ENCODE peak calls at places on chromosome 3, in four cellular contexts. D, O, V and R are unnamed samples.

GRCh38 chr3:192284443-192285072 is 442.8 kb downstream of the FGF12 start:
- DNase-seq in O (peak; percentile 44), D (no peak), V (no peak), R (no peak)

GRCh38 chr3:88263417-88264116 is 113.8 kb downstream of the C3orf38 start:
- DNase-seq in O (no peak), D (no peak), V (no peak), R (no peak)

GRCh38 chr3:127480196-127480933 is 110.2 kb downstream of the TPRA1 start:
- DNase-seq in V (no peak), O (no peak), D (no peak), R (no peak)

GRCh38 chr3:180358179-180358578 is 243.8 kb upstream of the TTC14 start:
- DNase-seq in D (peak; percentile 58), V (no peak), O (no peak), R (no peak)

GRCh38 chr3:172522871-172523818 is at the start of gene TNFSF10:
- DNase-seq in O (no peak), V (no peak), D (peak; percentile 22), R (peak; percentile 39)

GRCh38 chr3:78178740-78179139 is 1138.8 kb downstream of the ROBO2 start:
- DNase-seq in D (no peak), V (no peak), O (peak; percentile 79), R (no peak)

GRCh38 chr3:58355174-58355573 is 22.5 kb downstream of the PXK start:
- DNase-seq in O (no peak), D (no peak), V (no peak), R (no peak)

GRCh38 chr3:111706527-111706926 is 111.4 kb upstream of the ZBED2 start:
- DNase-seq in O (no peak), V (no peak), D (no peak), R (no peak)

GRCh38 chr3:89216021-89216739 is 108.8 kb downstream of the EPHA3 start:
- DNase-seq in V (no peak), O (no peak), D (peak; percentile 17), R (no peak)

GRCh38 chr3:189771842-189772494 is 140.8 kb downstream of the TP63 start:
- DNase-seq in D (no peak), V (no peak), O (no peak), R (no peak)

GRCh38 chr3:190166948-190167347 is 46.3 kb upstream of the P3H2 start:
- DNase-seq in V (no peak), D (no peak), O (no peak), R (no peak)

GRCh38 chr3:128316456-128316855 is 150.2 kb downstream of the DNAJB8 start:
- DNase-seq in V (no peak), D (no peak), O (no peak), R (peak; percentile 17)

GRCh38 chr3:189727191-189727590 is 96.0 kb downstream of the TP63 start:
- DNase-seq in D (no peak), O (no peak), V (no peak), R (no peak)

GRCh38 chr3:119019767-119020518 is 14.7 kb downstream of the IGSF11 start:
- DNase-seq in D (no peak), O (peak; percentile 4), V (no peak), R (no peak)

GRCh38 chr3:119011528-119011927 is 23.1 kb downstream of the IGSF11 start:
- DNase-seq in O (no peak), D (no peak), V (no peak), R (no peak)

GRCh38 chr3:119018690-119019463 is 15.8 kb downstream of the IGSF11 start:
- DNase-seq in O (no peak), V (no peak), D (no peak), R (no peak)

GRCh38 chr3:119013951-119014350 is 20.7 kb downstream of the IGSF11 start:
- DNase-seq in D (no peak), V (no peak), O (no peak), R (no peak)

DNA sequence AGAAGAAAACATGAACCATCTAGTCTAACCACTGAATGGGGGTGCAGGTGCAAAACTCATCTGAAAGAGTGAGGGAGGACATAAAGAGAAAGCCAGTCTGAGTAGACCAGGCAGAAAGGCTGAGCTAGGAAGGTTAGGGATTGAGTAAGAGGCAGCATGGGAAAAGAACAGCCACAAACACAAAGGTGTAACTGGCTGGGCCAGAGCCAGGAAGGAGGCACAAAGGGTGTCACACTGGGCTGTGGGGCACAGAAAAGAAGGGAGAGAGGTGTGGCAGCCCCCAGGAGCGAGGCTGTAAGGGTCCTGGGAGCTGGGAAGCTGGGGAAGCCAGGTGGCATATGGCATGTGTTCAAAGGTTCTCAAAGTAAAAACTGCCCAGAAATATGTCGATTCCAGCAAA is 18.7 kb downstream of the IGSF11 start:
- DNase-seq in D (no peak), O (no peak), V (no peak), R (no peak)
- H2BK15ac ChIP-seq in D (no peak overlapping the region), O (no peak overlapping the region), V (peak overlapping the region; percentile 9), R (no peak overlapping the region)

GRCh38 chr3:197794115-197794514 is 3.1 kb downstream of the LRCH3 start:
- DNase-seq in V (no peak), D (no peak), O (no peak), R (no peak)
- H4K5ac ChIP-seq in V (no peak overlapping the region), D (no peak overlapping the region), O (no peak overlapping the region), R (no peak overlapping the region)

DNA sequence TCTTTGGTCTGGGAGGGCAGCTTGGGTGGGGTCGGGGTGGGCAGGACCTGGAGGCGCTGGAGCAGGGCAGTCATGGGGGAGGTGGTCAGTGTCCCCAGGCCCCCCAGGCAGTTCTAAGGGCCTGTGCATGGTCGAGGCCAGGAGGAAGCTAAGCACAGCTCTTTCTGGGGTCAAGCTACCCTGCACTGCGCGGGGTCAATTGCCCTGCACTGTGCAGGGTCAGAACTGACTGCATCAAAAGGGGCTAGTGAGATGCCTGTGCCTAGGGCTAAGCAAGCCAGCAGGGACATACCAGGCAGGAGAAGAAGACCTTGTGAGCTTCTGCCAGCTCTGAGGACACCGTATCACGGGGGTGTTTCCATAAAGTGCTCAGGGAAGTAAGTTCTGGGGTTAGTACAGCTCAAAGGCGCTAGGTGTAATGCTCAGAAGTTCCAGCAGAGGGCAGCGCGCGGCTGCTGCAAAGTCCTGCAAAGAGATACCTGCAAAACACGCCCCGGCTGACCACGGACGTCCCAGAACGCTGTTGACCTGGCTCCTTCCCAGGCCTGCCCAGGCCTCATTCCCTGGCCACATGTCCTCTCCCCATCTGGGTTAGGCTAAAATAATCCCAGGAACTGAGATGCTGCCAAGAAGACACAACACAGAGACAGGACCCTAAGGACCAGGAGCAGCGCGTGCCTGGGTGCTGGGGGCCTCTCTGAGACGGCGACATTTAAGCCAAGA is 18.8 kb upstream of the IQSEC1 start:
- DNase-seq in O (peak; percentile 79), D (peak; percentile 60), V (peak; percentile 71), R (peak; percentile 89)
- H2BK15ac ChIP-seq in O (no peak overlapping the region), D (no peak overlapping the region), V (no peak overlapping the region), R (no peak overlapping the region)

GRCh38 chr3:147210676-147211075 is 195.7 kb downstream of the ZIC4 start:
- DNase-seq in O (no peak), D (no peak), V (no peak), R (no peak)
- H4K5ac ChIP-seq in O (no peak overlapping the region), D (no peak overlapping the region), V (no peak overlapping the region), R (no peak overlapping the region)

DNA sequence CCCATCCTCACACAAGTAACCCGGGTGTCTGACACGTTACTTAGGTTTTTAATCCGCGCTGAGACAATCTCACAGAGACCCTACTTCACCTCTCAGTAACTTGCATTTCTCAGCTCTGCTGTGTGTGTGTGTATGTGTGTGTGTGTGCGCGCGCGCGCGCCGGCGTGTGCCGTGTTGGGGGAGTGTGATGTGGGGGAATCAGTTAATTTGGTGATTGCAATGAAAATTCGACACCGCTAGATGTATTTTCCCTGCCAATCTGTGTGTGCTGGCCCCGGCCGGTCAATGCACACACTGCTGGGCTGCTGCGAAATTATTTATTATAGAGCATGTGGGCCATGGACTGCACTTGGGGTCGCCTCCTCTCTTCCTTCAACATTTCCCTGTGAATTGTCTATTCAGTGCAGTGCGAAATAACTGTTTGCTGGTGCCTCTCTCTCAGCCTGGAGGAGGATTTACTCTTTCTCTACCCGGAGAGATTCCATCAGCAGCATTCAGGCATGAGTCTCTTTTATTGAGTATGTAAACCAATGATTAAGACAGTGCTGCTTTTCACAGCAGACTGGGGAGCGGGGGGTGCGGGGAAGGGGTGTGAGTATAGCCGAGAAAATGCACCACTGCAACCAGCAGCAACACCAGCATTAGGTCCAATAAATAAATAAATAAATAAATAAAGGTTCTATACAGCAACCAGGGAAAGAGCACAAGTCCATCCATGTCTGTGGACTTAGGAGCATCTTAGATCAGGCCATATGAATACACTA is 2.9 kb downstream of the CADM2 start:
- DNase-seq in O (peak; percentile 53), V (no peak), D (no peak), R (no peak)
- H2BK15ac ChIP-seq in O (no peak overlapping the region), V (peak overlapping the region; percentile 49), D (no peak overlapping the region), R (no peak overlapping the region)

GRCh38 chr3:123392368-123392767 is 56.5 kb downstream of the ADCY5 start:
- DNase-seq in V (no peak), O (no peak), D (no peak), R (no peak)
- H4K5ac ChIP-seq in V (no peak overlapping the region), O (no peak overlapping the region), D (no peak overlapping the region), R (no peak overlapping the region)